ENCODE peak calls at places on chromosomes 4 and X, in eight cellular contexts. Q, B, A, Z, U, K, G and D are unnamed samples. For H3K4me1, the result is how much of the 10 kb centered on the place peaks cover.

GRCh38 chr4:78864405-78865024 is 74.7 kb downstream of the PAQR3 start:
- DNase-seq in U (no peak), Z (no peak), G (peak), B (no peak), Q (no peak), K (no peak), A (no peak), D (no peak)

GRCh38 chrX:112798736-112799135 is 41.9 kb downstream of the AMOT start:
- DNase-seq in B (no peak), Q (no peak), A (no peak), G (no peak), U (no peak), Z (no peak), K (no peak), D (no peak)

GRCh38 chrX:781216-782211 is 150.9 kb downstream of the SHOX start:
- DNase-seq in Z (no peak), B (no peak), K (peak), U (no peak), A (no peak), Q (no peak), G (no peak), D (no peak)

GRCh38 chr4:24166501-24166900 is 276.7 kb upstream of the PPARGC1A start:
- DNase-seq in G (no peak), Q (no peak), B (no peak), U (no peak), A (no peak), K (no peak), Z (no peak), D (no peak)

GRCh38 chrX:97389761-97390192 is 506.1 kb downstream of the RPA4 start:
- DNase-seq in Q (no peak), Z (no peak), K (no peak), G (no peak), B (no peak), U (no peak), A (no peak), D (no peak)

GRCh38 chrX:123422875-123423274 is 238.8 kb downstream of the GRIA3 start:
- DNase-seq in K (no peak), Q (no peak), G (no peak), U (no peak), A (no peak), Z (no peak), B (no peak), D (peak)

GRCh38 chr4:53026233-53026632 is 164.1 kb downstream of the RASL11B start:
- DNase-seq in K (no peak), A (no peak), G (no peak), Z (no peak), U (no peak), Q (no peak), B (no peak), D (no peak)

GRCh38 chrX:54921427-54922021 is 900 bp downstream of the TRO start:
- DNase-seq in G (peak), A (peak), K (no peak), Z (peak), B (peak), Q (peak), U (no peak), D (peak)

GRCh38 chr4:121277194-121278105 is 103.4 kb downstream of the QRFPR start:
- DNase-seq in G (no peak), B (no peak), K (no peak), Z (no peak), A (no peak), Q (no peak), U (no peak), D (no peak)

GRCh38 chrX:96764864-96765263 is 80.2 kb downstream of the DIAPH2 start:
- DNase-seq in U (no peak), A (no peak), Z (no peak), G (no peak), B (no peak), Q (no peak), K (no peak), D (no peak)

GRCh38 chrX:114580336-114580735 is 3.5 kb upstream of the HTR2C start:
- DNase-seq in A (no peak), K (no peak), Z (no peak), G (no peak), B (no peak), U (no peak), Q (no peak), D (no peak)

GRCh38 chr4:114264877-114265291 is 285.4 kb upstream of the ARSJ start:
- DNase-seq in Q (no peak), K (no peak), Z (no peak), A (no peak), U (no peak), B (no peak), G (no peak), D (no peak)

GRCh38 chr4:168241953-168242352 is 76.6 kb downstream of the DDX60 start:
- DNase-seq in A (no peak), K (no peak), Z (no peak), U (no peak), B (no peak), G (no peak), Q (no peak), D (no peak)

GRCh38 chr4:172725581-172725980 is 443.0 kb upstream of the GALNT7 start:
- DNase-seq in G (no peak), Q (no peak), U (no peak), A (no peak), B (no peak), Z (no peak), K (no peak), D (no peak)

GRCh38 chr4:125911481-125911880 is 596.7 kb downstream of the FAT4 start:
- DNase-seq in A (no peak), K (no peak), U (no peak), G (no peak), B (no peak), Z (no peak), Q (no peak), D (no peak)

DNA sequence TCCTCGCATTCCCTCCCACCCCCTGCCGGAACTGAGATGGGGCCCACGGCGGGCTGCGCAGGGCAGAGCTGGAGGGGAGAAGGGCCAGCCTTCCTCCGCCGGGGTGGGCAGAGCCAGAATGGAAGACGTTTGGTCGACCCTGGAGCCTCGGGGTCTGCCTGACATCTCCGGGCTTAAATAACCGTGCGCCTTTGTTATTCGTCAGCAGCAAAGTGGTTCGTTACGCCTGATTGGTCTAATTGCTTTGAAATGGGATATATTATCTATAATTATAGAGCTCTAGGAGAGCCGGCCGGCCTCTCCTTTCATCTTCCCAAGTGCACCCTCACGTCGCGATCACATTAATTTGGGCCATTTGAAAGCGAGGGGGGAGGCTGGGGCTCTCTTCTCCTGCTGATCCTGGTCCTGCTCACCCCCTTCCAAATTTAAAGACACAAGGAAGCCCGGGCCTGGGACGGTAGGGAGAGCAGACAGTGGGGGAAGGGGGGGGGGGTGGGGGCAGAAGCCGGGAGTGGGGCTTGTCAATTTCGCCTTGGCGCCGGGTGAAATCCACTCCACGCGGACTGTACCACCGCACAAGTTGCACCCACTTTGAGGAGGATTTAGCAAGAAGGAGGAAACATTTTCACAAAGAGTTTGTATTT is 4.7 kb upstream of the MSX1 start:
- DNase-seq in B (no peak), Z (no peak), K (peak), Q (peak), G (no peak), U (no peak), A (no peak), D (no peak)
- H3K4me3 ChIP-seq in B (no peak), Z (no peak), K (no peak), Q (no peak), G (no peak), U (no peak), A (no peak), D (no peak)

GRCh38 chrX:117610049-117610448 is 506.6 kb downstream of the KLHL13 start:
- DNase-seq in U (no peak), Q (no peak), K (no peak), B (no peak), Z (no peak), G (no peak), A (no peak), D (no peak)

GRCh38 chrX:117607571-117607970 is 509.0 kb downstream of the KLHL13 start:
- DNase-seq in G (no peak), Q (no peak), A (no peak), Z (no peak), K (no peak), B (no peak), U (no peak), D (no peak)

DNA sequence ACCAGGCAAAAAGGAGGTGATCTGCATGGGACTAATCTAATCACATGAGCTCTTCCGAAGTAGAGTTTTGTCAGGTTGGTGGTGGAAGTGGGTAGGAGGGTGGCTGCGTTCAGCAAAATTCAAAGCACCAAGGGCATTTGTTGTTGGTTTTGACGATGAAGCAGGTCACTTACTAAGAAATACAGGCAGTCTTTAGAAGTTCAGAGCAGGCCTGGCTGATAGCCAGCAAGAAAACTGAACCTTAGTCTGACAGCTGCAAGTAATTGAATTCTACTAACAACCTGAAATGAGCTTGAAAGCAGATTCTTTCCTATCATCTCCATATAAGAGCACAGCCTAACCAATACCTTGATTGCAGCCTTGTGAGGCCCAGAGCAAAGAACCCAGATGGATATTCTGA is 505.8 kb downstream of the KLHL13 start:
- DNase-seq in B (no peak), Z (no peak), G (no peak), A (no peak), U (no peak), Q (no peak), K (no peak), D (no peak)
- H3K4me1 ChIP-seq in B (under half), Z (under half), G (under half), A (under half), U (under half), Q (under half), K (under half), D (under half)

GRCh38 chr4:15851969-15852368 is 73.8 kb downstream of the CD38 start:
- DNase-seq in Q (no peak), G (no peak), U (no peak), Z (no peak), B (no peak), K (no peak), A (no peak), D (no peak)

GRCh38 chr4:15852524-15852923 is 74.4 kb downstream of the CD38 start:
- DNase-seq in G (no peak), A (no peak), U (no peak), K (no peak), Z (no peak), B (no peak), Q (no peak), D (no peak)

GRCh38 chr4:15848191-15848842 is 70.2 kb downstream of the CD38 start:
- DNase-seq in K (no peak), A (no peak), Z (no peak), G (no peak), Q (no peak), U (no peak), B (no peak), D (no peak)

GRCh38 chr4:15855804-15856475 is 77.8 kb downstream of the CD38 start:
- DNase-seq in Z (peak), U (no peak), G (no peak), K (no peak), Q (peak), B (peak), A (no peak), D (peak)

GRCh38 chr4:15853345-15853744 is 75.2 kb downstream of the CD38 start:
- DNase-seq in G (no peak), U (no peak), Z (no peak), K (no peak), Q (no peak), A (no peak), B (no peak), D (no peak)
- H3K4me3 ChIP-seq in G (no peak), U (no peak), Z (no peak), K (no peak), Q (no peak), A (no peak), B (no peak), D (no peak)

GRCh38 chr4:99079625-99080295 is 8.8 kb downstream of the ADH5 start:
- DNase-seq in K (no peak), G (no peak), U (no peak), B (no peak), Q (no peak), Z (no peak), A (no peak), D (no peak)

GRCh38 chr4:99078336-99078735 is 10.3 kb downstream of the ADH5 start:
- DNase-seq in A (no peak), Z (no peak), B (peak), U (no peak), G (no peak), Q (no peak), K (no peak), D (no peak)

GRCh38 chr4:99077177-99077576 is 11.4 kb downstream of the ADH5 start:
- DNase-seq in Q (no peak), G (no peak), U (no peak), K (no peak), A (no peak), Z (no peak), B (peak), D (no peak)

GRCh38 chr4:99076292-99076976 is 12.2 kb downstream of the ADH5 start:
- DNase-seq in G (no peak), B (no peak), Q (no peak), Z (no peak), A (no peak), K (no peak), U (no peak), D (no peak)

DNA sequence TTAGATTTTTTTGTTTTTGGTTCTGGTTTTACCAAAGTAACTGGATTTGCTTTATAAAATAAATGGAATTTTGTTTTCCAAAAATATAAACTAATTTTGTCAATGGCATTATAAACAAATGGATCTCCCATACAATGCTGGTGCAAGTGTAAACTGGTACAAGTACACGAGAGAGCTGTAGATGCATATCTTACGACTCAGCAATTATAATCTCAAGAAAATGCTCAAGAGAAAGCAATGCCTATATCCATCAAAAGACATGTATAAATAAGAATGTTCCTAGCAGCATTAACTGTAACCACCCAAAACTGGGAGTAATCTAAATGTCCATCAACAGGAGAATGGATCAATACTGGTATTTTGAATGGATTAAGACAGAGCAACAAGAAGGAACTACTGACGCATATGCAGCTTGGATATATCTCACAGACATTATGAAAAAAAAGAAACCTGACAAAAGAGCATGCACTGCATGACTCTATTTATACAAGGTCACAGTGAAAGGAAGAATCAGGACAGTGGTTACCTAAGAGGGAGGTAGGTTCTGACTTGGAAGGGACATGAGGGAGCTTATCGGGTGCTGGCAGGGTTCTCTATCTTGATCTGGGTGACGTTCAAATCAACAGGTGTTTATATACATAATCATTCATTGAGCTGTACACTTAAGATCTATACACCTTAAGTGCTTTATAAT is 9.5 kb downstream of the ADH5 start:
- DNase-seq in G (no peak), K (no peak), Q (no peak), B (no peak), Z (no peak), A (no peak), U (no peak), D (no peak)
- H3K4me1 ChIP-seq in G (under half), K (under half), Q (under half), B (under half), Z (half or more), A (under half), U (under half), D (under half)